ENCODE peak calls at places on chromosomes 5 and 9, in four cellular contexts. Q, W, Y and V are unnamed samples.
A peak's percentile ranks its signal among the peaks of the same experiment; 100 is the strongest.

GRCh38 chr9:105116047-105116868 is 128.2 kb upstream of the SLC44A1 start:
- DNase-seq in Q (peak; percentile 23), Y (no peak), W (no peak), V (no peak)

GRCh38 chr5:23675456-23675855 is 168.0 kb downstream of the PRDM9 start:
- DNase-seq in W (no peak), Y (no peak), Q (no peak), V (no peak)

GRCh38 chr5:93192107-93192506 is 388.9 kb downstream of the NR2F1-AS1 start:
- DNase-seq in Y (no peak), Q (no peak), W (no peak), V (no peak)

GRCh38 chr5:167614294-167615104 is 676.9 kb upstream of the WWC1 start:
- DNase-seq in Q (peak; percentile 27), W (peak; percentile 69), Y (no peak), V (no peak)

GRCh38 chr5:33316773-33317172 is 124.0 kb upstream of the TARS1 start:
- DNase-seq in W (no peak), Q (no peak), Y (no peak), V (no peak)

GRCh38 chr9:131348631-131349521 is 45.0 kb upstream of the PRRC2B start:
- DNase-seq in Q (peak; percentile 52), W (no peak), Y (no peak), V (no peak)

GRCh38 chr5:92337772-92338234 is 954.7 kb upstream of the ARRDC3 start:
- DNase-seq in Y (no peak), Q (no peak), W (no peak), V (no peak)

GRCh38 chr9:34500623-34501267 is 22.0 kb downstream of the ENHO start:
- DNase-seq in Y (no peak), Q (peak; percentile 80), W (peak; percentile 60), V (no peak)

GRCh38 chr9:135284386-135285134 is 195.0 kb upstream of the PPP1R26 start:
- DNase-seq in W (no peak), Y (no peak), Q (no peak), V (no peak)

GRCh38 chr9:85430659-85431370 is 310.9 kb downstream of the AGTPBP1 start:
- DNase-seq in W (no peak), Q (no peak), Y (peak; percentile 90), V (no peak)

GRCh38 chr5:89769975-89770374 is 639.6 kb downstream of the CETN3 start:
- DNase-seq in Q (no peak), Y (no peak), W (no peak), V (no peak)

GRCh38 chr9:26856413-26857032 is 36.1 kb downstream of the CAAP1 start:
- DNase-seq in Y (no peak), W (peak; percentile 47), Q (peak; percentile 89), V (no peak)

GRCh38 chr5:141780240-141780951 is 97.8 kb downstream of the PCDH1 start:
- DNase-seq in Y (no peak), W (no peak), Q (peak; percentile 54), V (no peak)
- H3K4me1 ChIP-seq in Y (peaks cover 10% of the 10 kb centered on the region), W (peaks cover 23% of the 10 kb centered on the region), Q (peaks cover 31% of the 10 kb centered on the region), V (peaks cover 5% of the 10 kb centered on the region)

GRCh38 chr5:36874465-36874864 is 2.1 kb upstream of the NIPBL start:
- DNase-seq in Y (no peak), Q (peak; percentile 10), W (peak; percentile 27), V (no peak)
- H3K4me1 ChIP-seq in Y (peaks cover 13% of the 10 kb centered on the region), Q (peaks cover 18% of the 10 kb centered on the region), W (peaks cover 27% of the 10 kb centered on the region), V (peaks cover 49% of the 10 kb centered on the region)

GRCh38 chr5:151679421-151680155 is 7.1 kb downstream of the SPARC start:
- DNase-seq in Q (no peak), Y (no peak), W (no peak), V (no peak)

GRCh38 chr5:151678146-151678545 is 8.6 kb downstream of the SPARC start:
- DNase-seq in Q (no peak), W (no peak), Y (no peak), V (no peak)

GRCh38 chr5:151680944-151681427 is 5.7 kb downstream of the SPARC start:
- DNase-seq in Q (no peak), W (no peak), Y (no peak), V (no peak)

GRCh38 chr5:151676719-151677118 is 10.0 kb downstream of the SPARC start:
- DNase-seq in Q (no peak), Y (no peak), W (no peak), V (no peak)

DNA sequence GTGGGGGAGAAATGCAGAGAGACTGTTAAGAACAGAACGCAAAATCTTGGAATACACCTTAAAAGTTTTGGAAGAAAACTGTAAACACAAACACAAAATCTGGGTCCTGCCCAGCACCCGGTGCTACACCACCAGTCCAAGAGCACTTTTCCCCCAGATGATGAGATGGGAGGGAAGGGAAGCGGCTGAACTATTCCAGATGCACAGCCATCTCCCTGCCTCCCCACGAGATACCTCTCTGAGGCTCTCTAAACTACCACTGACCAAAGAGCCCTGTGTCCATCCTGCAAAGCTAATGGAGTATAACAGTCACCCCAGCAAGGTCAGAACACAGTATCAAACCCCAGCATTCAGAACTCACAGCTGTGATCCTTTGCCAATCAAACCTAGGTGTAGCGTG is 8.0 kb downstream of the SPARC start:
- DNase-seq in W (no peak), Q (no peak), Y (no peak), V (no peak)
- H3K4me1 ChIP-seq in W (peaks cover 48% of the 10 kb centered on the region), Q (peaks cover 36% of the 10 kb centered on the region), Y (peaks cover 94% of the 10 kb centered on the region), V (peaks cover 99% of the 10 kb centered on the region)

GRCh38 chr5:110803467-110804326 is 64.9 kb downstream of the SLC25A46 start:
- DNase-seq in W (no peak), Q (no peak), Y (no peak), V (no peak)

GRCh38 chr5:110812639-110813038 is 73.8 kb downstream of the SLC25A46 start:
- DNase-seq in Q (no peak), W (no peak), Y (no peak), V (no peak)

GRCh38 chr5:110807174-110807573 is 68.4 kb downstream of the SLC25A46 start:
- DNase-seq in Y (no peak), W (no peak), Q (no peak), V (no peak)

DNA sequence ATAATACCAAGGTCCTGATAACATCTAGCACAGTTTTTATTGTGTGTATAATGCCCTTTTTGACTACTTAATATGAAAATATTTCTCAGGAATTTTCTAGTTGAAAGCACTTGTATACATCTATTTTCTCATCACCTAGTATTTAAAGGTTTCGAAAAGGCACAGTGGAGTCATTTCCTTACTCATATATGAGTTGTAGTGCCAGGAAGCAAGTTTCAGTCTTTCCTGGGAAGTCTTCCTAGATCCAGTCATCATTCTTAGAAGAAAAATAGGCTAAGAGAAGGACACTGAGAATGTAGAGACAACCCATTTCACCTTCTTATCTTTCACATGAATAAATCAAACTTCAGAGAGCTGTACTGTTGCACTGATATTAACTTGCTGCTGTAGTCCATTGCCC is 70.2 kb downstream of the SLC25A46 start:
- DNase-seq in W (no peak), Y (no peak), Q (no peak), V (no peak)
- H3K4me1 ChIP-seq in W (no peaks in the 10 kb centered on the region), Y (no peaks in the 10 kb centered on the region), Q (no peaks in the 10 kb centered on the region), V (no peaks in the 10 kb centered on the region)